ENCODE peak calls at places on chromosomes 3 and 15, in four cellular contexts. One of them, this sample, is unnamed.

GRCh38 chr3:127413871-127414270 is 126.0 kb upstream of the PRR20G start:
- DNase-seq in mesothelial cell of epicardium: no peak
- DNase-seq in neural crest cell: no peak
- DNase-seq in lower leg skin: no peak
- DNase-seq in this sample: no peak

GRCh38 chr3:51904034-51904823 is 1.1 kb upstream of the IQCF1 start:
- DNase-seq in mesothelial cell of epicardium: no peak
- DNase-seq in neural crest cell: no peak
- DNase-seq in lower leg skin: no peak
- DNase-seq in this sample: no peak

GRCh38 chr3:12948891-12949711 is 107.7 kb upstream of the RPL32 start:
- DNase-seq in mesothelial cell of epicardium: no peak
- DNase-seq in neural crest cell: no peak
- DNase-seq in lower leg skin: no peak
- DNase-seq in this sample: no peak

GRCh38 chr3:23834082-23834870 is 28.5 kb downstream of the UBE2E1 start:
- DNase-seq in mesothelial cell of epicardium: no peak
- DNase-seq in neural crest cell: no peak
- DNase-seq in lower leg skin: no peak
- DNase-seq in this sample: no peak

GRCh38 chr15:96325579-96326331 is 4.7 kb upstream of the NR2F2 start:
- DNase-seq in mesothelial cell of epicardium: no peak
- DNase-seq in neural crest cell: no peak
- DNase-seq in lower leg skin: no peak
- DNase-seq in this sample: no peak

GRCh38 chr3:72118593-72118992 is 333.6 kb upstream of the PROK2 start:
- DNase-seq in mesothelial cell of epicardium: no peak
- DNase-seq in neural crest cell: no peak
- DNase-seq in lower leg skin: no peak
- DNase-seq in this sample: no peak

GRCh38 chr3:126570103-126570541 is 11.4 kb upstream of the C3orf22 start:
- DNase-seq in mesothelial cell of epicardium: no peak
- DNase-seq in neural crest cell: no peak
- DNase-seq in lower leg skin: no peak
- DNase-seq in this sample: no peak

GRCh38 chr15:96398769-96399168 is 68.3 kb downstream of the NR2F2 start:
- DNase-seq in mesothelial cell of epicardium: no peak
- DNase-seq in neural crest cell: no peak
- DNase-seq in lower leg skin: no peak
- DNase-seq in this sample: no peak

GRCh38 chr3:38108649-38109579 is 28.0 kb downstream of the ACAA1 start:
- DNase-seq in mesothelial cell of epicardium: no peak
- DNase-seq in neural crest cell: no peak
- DNase-seq in lower leg skin: no peak
- DNase-seq in this sample: no peak

GRCh38 chr3:48407542-48408099 is 22.3 kb downstream of the PLXNB1 start:
- DNase-seq in mesothelial cell of epicardium: peak; percentile 34
- DNase-seq in neural crest cell: no peak
- DNase-seq in lower leg skin: no peak
- DNase-seq in this sample: peak; percentile 10

GRCh38 chr3:48410205-48411040 is 19.5 kb downstream of the PLXNB1 start:
- DNase-seq in mesothelial cell of epicardium: no peak
- DNase-seq in neural crest cell: no peak
- DNase-seq in lower leg skin: peak; percentile 12
- DNase-seq in this sample: no peak

GRCh38 chr3:48409291-48410201 is 20.3 kb downstream of the PLXNB1 start:
- DNase-seq in mesothelial cell of epicardium: no peak
- DNase-seq in neural crest cell: no peak
- DNase-seq in lower leg skin: peak; percentile 13
- DNase-seq in this sample: no peak

GRCh38 chr3:48406443-48407431 is 23.1 kb downstream of the PLXNB1 start:
- DNase-seq in mesothelial cell of epicardium: no peak
- DNase-seq in neural crest cell: no peak
- DNase-seq in lower leg skin: no peak
- DNase-seq in this sample: peak; percentile 11

DNA sequence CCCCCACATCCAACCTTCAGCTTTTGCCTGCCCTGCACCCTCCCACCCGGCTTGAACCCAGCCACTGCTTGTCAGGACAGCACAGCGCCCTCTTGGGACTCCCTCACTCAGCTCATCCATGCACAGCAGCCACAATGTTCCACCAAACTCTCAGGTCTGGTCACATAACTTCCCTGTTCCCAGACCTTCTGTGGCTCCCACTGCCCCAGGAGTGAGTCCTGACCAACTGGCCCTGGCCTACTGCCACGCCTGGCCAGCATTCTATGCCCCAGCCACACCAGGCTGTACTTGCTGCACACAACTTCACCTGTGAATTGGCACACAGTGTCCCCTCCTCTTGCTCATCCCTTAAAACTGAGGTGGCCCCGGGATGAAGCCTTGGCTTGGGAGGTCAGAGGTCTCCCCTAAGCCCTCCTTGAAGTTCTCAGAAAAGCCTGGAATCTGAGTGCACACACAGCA is 21.0 kb downstream of the PLXNB1 start:
- DNase-seq in mesothelial cell of epicardium: no peak
- DNase-seq in neural crest cell: no peak
- DNase-seq in lower leg skin: no peak
- DNase-seq in this sample: peak; percentile 12
- TF ChIP-seq CTCF in mesothelial cell of epicardium: no peak
- TF ChIP-seq CTCF in neural crest cell: no peak
- TF ChIP-seq CTCF in lower leg skin: no peak
- TF ChIP-seq CTCF in this sample: no peak

DNA sequence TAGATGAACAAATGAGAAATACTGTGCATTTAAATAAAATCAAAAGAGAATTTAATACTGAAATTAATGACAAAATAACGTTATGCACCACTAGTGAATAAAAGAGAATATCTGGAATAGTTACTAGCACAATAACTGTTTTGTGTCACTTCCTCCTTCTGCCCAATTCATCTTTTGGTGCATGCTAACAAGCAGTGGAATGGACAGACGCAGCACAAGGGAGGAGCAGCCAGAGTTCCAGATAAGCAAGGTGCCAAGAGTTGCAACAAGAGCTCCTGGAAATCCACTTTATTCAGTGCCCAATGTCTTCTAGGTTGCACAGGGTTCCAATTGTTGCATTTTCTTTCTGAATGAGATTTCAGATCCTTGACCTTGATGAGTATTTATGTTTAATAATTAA is 66.5 kb upstream of the PLXND1 start:
- DNase-seq in mesothelial cell of epicardium: no peak
- DNase-seq in neural crest cell: no peak
- DNase-seq in lower leg skin: no peak
- DNase-seq in this sample: no peak
- TF ChIP-seq CTCF in mesothelial cell of epicardium: no peak
- TF ChIP-seq CTCF in neural crest cell: no peak
- TF ChIP-seq CTCF in lower leg skin: no peak
- TF ChIP-seq CTCF in this sample: no peak

GRCh38 chr15:72229947-72230196 is 1.1 kb downstream of the PKM start:
- DNase-seq in mesothelial cell of epicardium: no peak
- DNase-seq in neural crest cell: no peak
- DNase-seq in lower leg skin: no peak
- DNase-seq in this sample: no peak

GRCh38 chr15:72231847-72232461 is 964 bp upstream of the PKM start:
- DNase-seq in mesothelial cell of epicardium: no peak
- DNase-seq in neural crest cell: no peak
- DNase-seq in lower leg skin: peak; percentile 52
- DNase-seq in this sample: no peak

GRCh38 chr15:72229076-72229946 is 1.7 kb downstream of the PKM start:
- DNase-seq in mesothelial cell of epicardium: no peak
- DNase-seq in neural crest cell: no peak
- DNase-seq in lower leg skin: no peak
- DNase-seq in this sample: no peak

GRCh38 chr15:72231066-72231846 is at the start of gene PKM:
- DNase-seq in mesothelial cell of epicardium: peak; percentile 94
- DNase-seq in neural crest cell: peak; percentile 99
- DNase-seq in lower leg skin: peak; percentile 96
- DNase-seq in this sample: peak; percentile 75

GRCh38 chr15:72230197-72231065 is 559 bp downstream of the PKM start:
- DNase-seq in mesothelial cell of epicardium: peak; percentile 85
- DNase-seq in neural crest cell: peak; percentile 91
- DNase-seq in lower leg skin: peak; percentile 85
- DNase-seq in this sample: no peak
- TF ChIP-seq CTCF in mesothelial cell of epicardium: no peak
- TF ChIP-seq CTCF in neural crest cell: no peak
- TF ChIP-seq CTCF in lower leg skin: no peak
- TF ChIP-seq CTCF in this sample: no peak

GRCh38 chr3:159727506-159727905 is 261.1 kb upstream of the IL12A start:
- DNase-seq in mesothelial cell of epicardium: no peak
- DNase-seq in neural crest cell: no peak
- DNase-seq in lower leg skin: no peak
- DNase-seq in this sample: no peak

GRCh38 chr3:159731254-159731653 is 257.4 kb upstream of the IL12A start:
- DNase-seq in mesothelial cell of epicardium: no peak
- DNase-seq in neural crest cell: no peak
- DNase-seq in lower leg skin: no peak
- DNase-seq in this sample: no peak

GRCh38 chr3:159733194-159733860 is 255.3 kb upstream of the IL12A start:
- DNase-seq in mesothelial cell of epicardium: no peak
- DNase-seq in neural crest cell: no peak
- DNase-seq in lower leg skin: no peak
- DNase-seq in this sample: no peak

GRCh38 chr3:159734681-159735080 is 254.0 kb upstream of the IL12A start:
- DNase-seq in mesothelial cell of epicardium: no peak
- DNase-seq in neural crest cell: no peak
- DNase-seq in lower leg skin: no peak
- DNase-seq in this sample: no peak

GRCh38 chr3:159732172-159733111 is 256.2 kb upstream of the IL12A start:
- DNase-seq in mesothelial cell of epicardium: no peak
- DNase-seq in neural crest cell: no peak
- DNase-seq in lower leg skin: no peak
- DNase-seq in this sample: no peak
- TF ChIP-seq CTCF in mesothelial cell of epicardium: no peak
- TF ChIP-seq CTCF in neural crest cell: no peak
- TF ChIP-seq CTCF in lower leg skin: no peak
- TF ChIP-seq CTCF in this sample: no peak

DNA sequence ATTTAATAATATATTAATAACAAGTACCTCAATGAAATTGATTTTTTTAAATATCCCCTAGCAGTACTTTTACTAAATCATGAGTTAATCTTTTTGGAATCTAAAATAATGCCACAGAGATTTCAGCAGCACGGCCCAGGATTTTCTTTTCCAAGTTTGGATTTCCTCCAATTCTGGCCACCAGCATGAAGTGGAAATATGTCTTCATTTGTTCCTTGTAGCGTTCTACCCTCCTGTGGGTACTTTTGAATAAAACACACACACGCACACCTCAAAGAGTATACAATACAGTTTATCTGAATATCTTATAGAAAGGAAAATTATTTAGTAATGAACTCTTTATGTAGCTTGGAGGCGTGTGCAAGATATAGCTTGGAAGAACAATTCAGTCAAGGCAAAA is 125.1 kb upstream of the STT3B start:
- DNase-seq in mesothelial cell of epicardium: no peak
- DNase-seq in neural crest cell: no peak
- DNase-seq in lower leg skin: no peak
- DNase-seq in this sample: no peak
- TF ChIP-seq CTCF in mesothelial cell of epicardium: no peak
- TF ChIP-seq CTCF in neural crest cell: no peak
- TF ChIP-seq CTCF in lower leg skin: no peak
- TF ChIP-seq CTCF in this sample: no peak

GRCh38 chr15:65194826-65195541 is 9.8 kb upstream of the CLPX start:
- DNase-seq in mesothelial cell of epicardium: no peak
- DNase-seq in neural crest cell: no peak
- DNase-seq in lower leg skin: peak; percentile 60
- DNase-seq in this sample: no peak
- TF ChIP-seq CTCF in mesothelial cell of epicardium: no peak
- TF ChIP-seq CTCF in neural crest cell: no peak
- TF ChIP-seq CTCF in lower leg skin: no peak
- TF ChIP-seq CTCF in this sample: no peak

GRCh38 chr15:28191832-28192231 is 92.7 kb upstream of the OCA2 start:
- DNase-seq in mesothelial cell of epicardium: no peak
- DNase-seq in neural crest cell: peak; percentile 68
- DNase-seq in lower leg skin: no peak
- DNase-seq in this sample: no peak
- TF ChIP-seq CTCF in mesothelial cell of epicardium: no peak
- TF ChIP-seq CTCF in neural crest cell: peak; percentile 60
- TF ChIP-seq CTCF in lower leg skin: no peak
- TF ChIP-seq CTCF in this sample: no peak

DNA sequence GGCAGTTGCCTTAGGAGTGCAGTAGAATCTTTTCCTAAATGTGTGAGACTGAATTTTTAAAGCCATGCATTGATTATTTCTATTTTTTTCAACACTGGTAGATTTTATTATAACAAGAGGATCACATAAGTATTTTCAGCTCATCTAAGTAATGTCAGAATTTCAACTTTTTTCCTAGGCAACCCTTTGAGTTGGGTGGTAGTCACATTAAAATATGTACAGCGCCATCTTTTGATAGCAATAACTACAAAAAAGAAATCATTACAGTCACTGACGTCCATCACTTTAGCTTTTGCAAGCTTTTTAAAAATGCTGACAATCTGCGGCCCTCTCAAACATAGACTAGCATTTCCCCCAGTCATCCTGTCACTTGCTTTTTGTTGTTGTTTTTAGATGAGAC is 384.2 kb upstream of the KCNMB2 start:
- DNase-seq in mesothelial cell of epicardium: no peak
- DNase-seq in neural crest cell: no peak
- DNase-seq in lower leg skin: no peak
- DNase-seq in this sample: no peak
- TF ChIP-seq CTCF in mesothelial cell of epicardium: no peak
- TF ChIP-seq CTCF in neural crest cell: no peak
- TF ChIP-seq CTCF in lower leg skin: no peak
- TF ChIP-seq CTCF in this sample: peak; percentile 23

GRCh38 chr15:51680316-51680715 is 987 bp upstream of the SCG3 start:
- DNase-seq in mesothelial cell of epicardium: no peak
- DNase-seq in neural crest cell: no peak
- DNase-seq in lower leg skin: no peak
- DNase-seq in this sample: no peak
- TF ChIP-seq CTCF in mesothelial cell of epicardium: no peak
- TF ChIP-seq CTCF in neural crest cell: no peak
- TF ChIP-seq CTCF in lower leg skin: no peak
- TF ChIP-seq CTCF in this sample: no peak

This sample was measured in D721Med.